ENCODE peak calls at places on chromosomes 16 and 17, in six cellular contexts. X, P, D, J, F and O are unnamed samples.

GRCh38 chr17:66960623-66961022 is 3.9 kb upstream of the CACNG4 start:
- DNase-seq in D (no peak), P (no peak), X (no peak), J (no peak), F (no peak), O (no peak)

GRCh38 chr16:15487336-15488284 is 53.2 kb downstream of the BMERB1 start:
- DNase-seq in X (no peak), J (no peak), D (no peak), P (no peak), F (no peak), O (no peak)

GRCh38 chr16:60717808-60718207 is 1318.4 kb downstream of the CDH8 start:
- DNase-seq in J (no peak), P (no peak), X (no peak), D (no peak), F (no peak), O (no peak)

GRCh38 chr17:42509916-42510315 is 26.1 kb upstream of the NAGLU start:
- DNase-seq in P (peak), J (no peak), D (no peak), F (no peak), X (no peak), O (no peak)

GRCh38 chr17:42312285-42313130 is 24.2 kb downstream of the STAT5A start:
- DNase-seq in X (peak), D (peak), F (peak), J (peak), P (peak), O (peak)

GRCh38 chr17:50064253-50064991 is 8.5 kb downstream of the ITGA3 start:
- DNase-seq in X (peak), D (peak), J (no peak), P (peak), F (peak), O (peak)

GRCh38 chr16:58661199-58661830 is 23.3 kb downstream of the SLC38A7 start:
- DNase-seq in P (no peak), X (peak), D (peak), F (no peak), J (no peak), O (no peak)

GRCh38 chr16:86093801-86094750 is 195.1 kb downstream of the IRF8 start:
- DNase-seq in J (peak), F (peak), D (no peak), X (no peak), P (peak), O (no peak)

GRCh38 chr17:16931318-16932060 is 40.4 kb downstream of the TNFRSF13B start:
- DNase-seq in F (peak), P (peak), X (no peak), J (no peak), D (no peak), O (no peak)

GRCh38 chr16:6482861-6483530 is 849.6 kb upstream of the RBFOX1 start:
- DNase-seq in P (no peak), J (no peak), F (no peak), D (peak), X (no peak), O (no peak)

GRCh38 chr16:11683140-11683539 is 14.9 kb downstream of the SNN start:
- DNase-seq in J (peak), F (no peak), X (no peak), D (no peak), P (peak), O (no peak)

GRCh38 chr16:27439273-27440018 is 37.5 kb downstream of the IL21R start:
- DNase-seq in J (peak), D (no peak), P (peak), X (no peak), F (peak), O (no peak)

GRCh38 chr16:26952411-26952810 is 114.3 kb upstream of the C16orf82 start:
- DNase-seq in J (no peak), D (peak), P (no peak), X (no peak), F (no peak), O (no peak)

GRCh38 chr16:88535181-88535856 is 34.9 kb upstream of the ZC3H18 start:
- DNase-seq in J (no peak), X (no peak), D (no peak), F (peak), P (no peak), O (no peak)

GRCh38 chr16:88435437-88436355 is 17.4 kb upstream of the ZFPM1 start:
- DNase-seq in F (no peak), D (no peak), X (no peak), J (no peak), P (no peak), O (no peak)

GRCh38 chr16:55944377-55944802 is 69.2 kb upstream of the CES5A start:
- DNase-seq in J (peak), D (peak), X (peak), F (no peak), P (peak), O (peak)

GRCh38 chr17:79026345-79027273 is 2.6 kb downstream of the C1QTNF1 start:
- DNase-seq in J (peak), F (peak), D (no peak), P (peak), X (no peak), O (no peak)

GRCh38 chr17:17859909-17860760 is 23.3 kb upstream of the SREBF1 start:
- DNase-seq in J (no peak), F (peak), X (peak), P (peak), D (peak), O (peak)

GRCh38 chr17:34979650-34980352 is 511 bp upstream of the LIG3 start:
- DNase-seq in X (no peak), F (no peak), P (no peak), D (peak), J (no peak), O (no peak)

GRCh38 chr17:34979153-34979552 is 1.2 kb upstream of the LIG3 start:
- DNase-seq in X (no peak), J (no peak), F (no peak), D (no peak), P (no peak), O (no peak)

GRCh38 chr17:34981538-34982241 is 1.4 kb downstream of the LIG3 start:
- DNase-seq in F (no peak), D (no peak), P (peak), X (no peak), J (no peak), O (peak)

GRCh38 chr17:34980681-34981537 is 597 bp downstream of the LIG3 start:
- DNase-seq in D (peak), J (peak), P (peak), F (peak), X (peak), O (peak)

GRCh38 chr17:34980353-34980680 is at the start of gene LIG3:
- DNase-seq in J (peak), D (peak), P (peak), F (peak), X (peak), O (peak)
- TF ChIP-seq POLR2AphosphoS5 in J (peak), D (peak), P (peak), F (peak), X (peak), O (peak)

GRCh38 chr17:63986842-63987615 is 11.1 kb upstream of the PRR29 start:
- DNase-seq in J (no peak), P (no peak), F (no peak), D (no peak), X (no peak), O (no peak)
- H3K4me3 ChIP-seq in J (no peak), P (no peak), F (no peak), D (no peak), X (no peak), O (no peak)

GRCh38 chr17:68246271-68247028 is 1.4 kb upstream of the AMZ2 start:
- DNase-seq in X (no peak), J (no peak), D (peak), P (no peak), F (peak), O (no peak)
- H3K27ac ChIP-seq in X (no peak), J (no peak), D (no peak), P (peak), F (peak), O (no peak)

GRCh38 chr17:8383143-8383974 is at the start of gene RPL26:
- DNase-seq in P (peak), F (peak), J (peak), D (peak), X (peak), O (peak)

GRCh38 chr17:8382880-8383142 is 182 bp downstream of the RPL26 start:
- DNase-seq in F (no peak), X (no peak), P (no peak), D (no peak), J (no peak), O (no peak)

GRCh38 chr17:8380049-8380448 is 2.9 kb downstream of the RPL26 start:
- DNase-seq in P (no peak), X (no peak), D (no peak), F (no peak), J (no peak), O (no peak)

GRCh38 chr17:8384801-8385335 is 1.9 kb upstream of the RPL26 start:
- DNase-seq in D (peak), P (no peak), F (no peak), X (no peak), J (no peak), O (no peak)

DNA sequence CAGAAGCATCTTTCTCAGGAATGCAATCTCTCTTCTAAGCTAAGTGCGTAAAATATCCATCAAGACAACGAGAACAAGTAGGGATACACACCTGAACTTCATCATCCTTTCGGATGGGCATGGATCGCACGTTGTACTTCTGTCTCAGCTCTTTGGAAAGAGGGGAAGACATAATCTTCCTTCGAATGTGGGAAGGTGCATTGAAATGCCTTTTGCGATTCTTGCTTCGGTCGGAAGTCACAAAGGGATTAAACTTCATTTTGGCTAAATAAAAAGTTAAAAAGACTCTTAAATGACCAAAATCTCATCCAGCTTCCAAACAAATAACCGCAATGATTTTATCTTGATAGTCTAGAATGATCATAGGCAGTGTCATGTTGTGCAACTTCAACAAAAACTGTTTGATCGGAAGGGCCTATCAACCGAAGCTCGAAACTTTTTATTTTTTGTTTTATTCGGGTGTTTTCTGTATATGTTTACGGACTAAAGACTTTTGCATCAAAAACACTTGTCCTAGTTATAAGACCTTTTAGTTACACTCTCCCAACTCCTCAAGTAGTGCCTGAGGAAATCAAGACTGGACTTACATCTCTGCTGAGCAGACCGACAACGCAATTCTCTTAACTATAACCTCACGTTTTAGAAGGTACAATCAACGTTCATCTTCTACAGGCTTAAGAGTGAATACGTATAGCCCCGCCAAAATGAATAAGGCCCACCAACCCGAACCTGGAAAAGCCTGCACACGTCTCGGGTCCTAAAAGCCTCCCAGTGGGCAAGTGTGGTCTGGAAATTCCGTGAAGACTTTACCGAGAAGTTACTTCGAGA is 727 bp downstream of the RPL26 start:
- DNase-seq in X (no peak), D (no peak), J (no peak), F (no peak), P (no peak), O (no peak)
- TF ChIP-seq POLR2AphosphoS5 in X (no peak), D (no peak), J (no peak), F (no peak), P (no peak), O (no peak)

GRCh38 chr16:2460916-2461315 is 1.0 kb downstream of the TEDC2 start:
- DNase-seq in D (no peak), P (no peak), X (no peak), J (no peak), F (no peak), O (no peak)
- H3K4me3 ChIP-seq in D (peak), P (no peak), X (no peak), J (no peak), F (peak), O (peak)

GRCh38 chr17:63702223-63702577 is 2.3 kb upstream of the LIMD2 start:
- DNase-seq in P (no peak), J (peak), F (peak), D (no peak), X (no peak), O (no peak)
- H3K27ac ChIP-seq in P (peak), J (no peak), F (peak), D (no peak), X (peak), O (peak)

DNA sequence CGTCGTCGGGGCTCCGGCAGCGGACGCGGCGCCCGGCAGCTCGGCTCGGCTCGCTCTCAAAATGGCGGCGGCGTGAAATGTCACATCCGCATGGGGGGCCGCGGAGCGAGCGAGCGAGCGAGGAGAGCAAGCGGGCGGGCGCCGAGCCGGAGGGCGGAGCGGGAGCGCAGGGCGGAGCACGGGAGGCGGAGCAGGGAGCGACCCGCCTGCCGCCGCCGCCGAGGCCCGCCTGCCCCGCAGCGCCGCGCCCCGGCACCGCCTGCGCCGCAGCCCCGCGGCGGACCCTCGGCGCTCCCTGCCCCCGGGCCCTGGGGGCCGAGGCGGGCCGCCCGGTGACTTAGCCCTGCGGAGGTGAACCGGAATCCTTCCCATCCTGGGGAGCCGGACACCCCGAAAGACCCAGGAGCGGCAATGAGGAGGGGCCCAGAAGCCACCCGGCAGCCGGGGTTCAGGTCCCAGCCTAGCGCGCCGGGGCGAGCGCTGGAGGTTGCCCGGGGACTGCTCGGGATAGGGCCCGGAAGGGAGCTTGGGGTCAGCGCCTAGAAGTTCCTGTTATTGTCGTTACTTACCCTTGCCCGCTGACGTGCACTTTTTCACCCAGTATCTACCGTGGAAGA is at the start of gene USP7:
- DNase-seq in F (peak), X (peak), P (peak), J (peak), D (peak), O (peak)
- TF ChIP-seq POLR2AphosphoS5 in F (peak), X (no peak), P (peak), J (no peak), D (peak), O (peak)